ENCODE peak calls at places on chromosomes 12 and 14, in seven cellular contexts. J is NCI-H524, R is SHP77, A is GM04504, I is cardiac fibroblast, K is mesendoderm, W is choroid plexus epithelial cell. M is an unnamed sample.

GRCh38 chr14:103561381-103562134 is 899 bp downstream of the BAG5 start:
- DNase-seq in W (peak; percentile 69), K (peak; percentile 72), A (no peak), R (no peak), I (peak; percentile 63), J (no peak), M (peak; percentile 81)

GRCh38 chr12:114858388-114859146 is 174.6 kb upstream of the TBX3 start:
- DNase-seq in W (no peak), R (no peak), J (no peak), I (no peak), A (no peak), K (peak; percentile 66), M (no peak)

GRCh38 chr14:53953002-53953827 is 3.4 kb downstream of the BMP4 start:
- DNase-seq in J (peak; percentile 81), W (peak; percentile 52), K (peak; percentile 93), A (no peak), R (no peak), I (peak; percentile 71), M (peak; percentile 94)

GRCh38 chr14:64060648-64061096 is 207.9 kb downstream of the SYNE2 start:
- DNase-seq in A (no peak), W (peak; percentile 48), J (no peak), R (no peak), I (peak; percentile 46), K (peak; percentile 94), M (peak; percentile 2)

GRCh38 chr14:74756326-74756725 is 6.8 kb upstream of the YLPM1 start:
- DNase-seq in A (no peak), W (no peak), R (no peak), J (no peak), K (peak; percentile 57), I (no peak), M (no peak)

GRCh38 chr14:69818760-69819191 is 21.7 kb upstream of the SLC10A1 start:
- DNase-seq in J (peak; percentile 85), K (peak; percentile 76), I (peak; percentile 75), A (peak; percentile 44), R (peak; percentile 69), W (peak; percentile 77), M (peak; percentile 81)

GRCh38 chr12:92629349-92630065 is 73.3 kb upstream of the PLEKHG7 start:
- DNase-seq in A (no peak), R (no peak), W (peak; percentile 79), J (peak; percentile 20), I (peak; percentile 57), K (peak; percentile 40), M (peak; percentile 39)

GRCh38 chr14:94015223-94015622 is 10.9 kb upstream of the OTUB2 start:
- DNase-seq in J (no peak), I (no peak), R (no peak), W (no peak), K (no peak), A (no peak), M (no peak)

GRCh38 chr14:35405304-35405996 is 901 bp upstream of the NFKBIA start:
- DNase-seq in A (no peak), K (peak; percentile 74), J (no peak), W (peak; percentile 30), I (peak; percentile 38), R (no peak), M (no peak)

GRCh38 chr12:2628401-2628800 is 166.4 kb upstream of the FKBP4 start:
- DNase-seq in A (no peak), I (no peak), J (no peak), W (no peak), K (no peak), R (no peak), M (no peak)

GRCh38 chr12:41437578-41437977 is 249.5 kb downstream of the PDZRN4 start:
- DNase-seq in K (no peak), I (no peak), W (no peak), J (no peak), A (no peak), R (no peak), M (no peak)

GRCh38 chr14:30756594-30756993 is 117.8 kb upstream of the COCH start:
- DNase-seq in J (no peak), I (no peak), W (no peak), R (no peak), K (peak; percentile 18), A (no peak), M (no peak)